ENCODE peak calls at places on chromosomes 2 and 18, in five cellular contexts. C is cerebellum, U is activated gamma-delta T cell treated with Interleukin-2 at 50 U/mL for 16 hours, A is AG08395, N is MM.1S. O is an unnamed sample.
A peak's percentile ranks its signal among the peaks of the same experiment; 100 is the strongest.

GRCh38 chr2:71117064-71117463 is 13.0 kb downstream of the MCEE start:
- DNase-seq in N (no peak), U (no peak), C (no peak), A (no peak), O (no peak)

GRCh38 chr18:40063488-40063887 is 1891.5 kb upstream of the PIK3C3 start:
- DNase-seq in C (no peak), U (no peak), A (no peak), N (no peak), O (no peak)

GRCh38 chr2:161139098-161139987 is 20.9 kb upstream of the TANK start:
- DNase-seq in U (no peak), C (no peak), A (peak; percentile 80), N (no peak), O (no peak)

GRCh38 chr2:191521608-191522208 is 156.2 kb upstream of the NABP1 start:
- DNase-seq in U (no peak), A (peak; percentile 63), C (peak; percentile 9), N (peak; percentile 19), O (peak; percentile 26)

GRCh38 chr2:95052301-95052700 is 26.8 kb downstream of the MAL start:
- DNase-seq in A (no peak), N (no peak), C (no peak), U (no peak), O (no peak)

GRCh38 chr2:11753452-11753885 is 7.0 kb downstream of the LPIN1 start:
- DNase-seq in U (no peak), N (peak; percentile 93), C (no peak), A (no peak), O (no peak)

GRCh38 chr2:27886322-27886721 is 3.9 kb downstream of the RBKS start:
- DNase-seq in U (no peak), A (no peak), N (no peak), C (no peak), O (no peak)

GRCh38 chr2:44528595-44528994 is 166.8 kb downstream of the CAMKMT start:
- DNase-seq in A (peak; percentile 62), C (no peak), N (no peak), U (no peak), O (no peak)

GRCh38 chr2:68302281-68302680 is 17.5 kb downstream of the CNRIP1 start:
- DNase-seq in N (no peak), C (peak; percentile 26), U (no peak), A (peak; percentile 39), O (no peak)

O was measured in HCT116.